ENCODE peak calls at places on chromosomes 2 and 18, in nine cellular contexts. A, M, Z, B, H, R, L, O and E are unnamed samples.

GRCh38 chr2:196233808-196234501 is 62.6 kb upstream of the STK17B start:
- DNase-seq in A (peak), B (no peak), R (no peak), O (no peak), H (no peak), M (no peak), Z (no peak), L (no peak), E (no peak)

GRCh38 chr2:558879-559278 is 118.3 kb downstream of the TMEM18 start:
- DNase-seq in O (no peak), B (no peak), R (no peak), L (peak), Z (no peak), H (no peak), A (no peak), M (no peak), E (no peak)

GRCh38 chr2:138030459-138030858 is 66.2 kb downstream of the HNMT start:
- DNase-seq in O (peak), Z (peak), M (no peak), B (no peak), R (no peak), L (no peak), H (peak), A (no peak), E (no peak)

GRCh38 chr2:120253021-120253882 is 600 bp downstream of the RALB start:
- DNase-seq in H (peak), A (peak), B (peak), Z (peak), M (peak), O (peak), R (no peak), L (no peak), E (peak)

GRCh38 chr2:64807417-64807816 is 153.7 kb upstream of the SERTAD2 start:
- DNase-seq in Z (peak), A (peak), M (no peak), L (no peak), H (peak), O (peak), B (no peak), R (peak), E (no peak)

GRCh38 chr18:4412286-4412685 is 42.8 kb downstream of the DLGAP1 start:
- DNase-seq in H (no peak), O (no peak), B (no peak), M (no peak), R (no peak), A (no peak), L (no peak), Z (no peak), E (no peak)

GRCh38 chr18:22639026-22639463 is 221.3 kb upstream of the CTAGE1 start:
- DNase-seq in L (no peak), Z (peak), B (no peak), H (peak), O (peak), M (no peak), R (peak), A (no peak), E (no peak)

GRCh38 chr18:75478996-75479870 is 51.7 kb upstream of the SMIM21 start:
- DNase-seq in B (no peak), M (no peak), R (peak), O (peak), L (peak), Z (peak), H (peak), A (peak), E (no peak)

GRCh38 chr2:101467306-101467705 is 7.6 kb downstream of the RFX8 start:
- DNase-seq in R (no peak), A (no peak), L (no peak), O (peak), B (no peak), H (peak), Z (no peak), M (no peak), E (no peak)

GRCh38 chr2:238449909-238450417 is 23.2 kb downstream of the ASB1 start:
- DNase-seq in M (no peak), H (peak), L (no peak), A (no peak), B (no peak), Z (no peak), R (no peak), O (no peak), E (no peak)

GRCh38 chr2:26033270-26033768 is 565 bp upstream of the RAB10 start:
- DNase-seq in Z (peak), H (peak), M (no peak), B (peak), O (peak), R (peak), A (peak), L (peak), E (peak)

GRCh38 chr2:237354930-237355329 is 59.0 kb downstream of the COL6A3 start:
- DNase-seq in H (peak), B (no peak), L (no peak), M (no peak), O (peak), Z (peak), A (no peak), R (no peak), E (no peak)

GRCh38 chr18:26574958-26575864 is 26.9 kb upstream of the KCTD1 start:
- DNase-seq in L (no peak), Z (peak), H (peak), O (peak), A (peak), B (peak), M (peak), R (peak), E (peak)

GRCh38 chr18:29378739-29379138 is 1201.8 kb upstream of the CDH2 start:
- DNase-seq in O (peak), H (no peak), Z (no peak), A (no peak), R (no peak), L (no peak), M (no peak), B (no peak), E (no peak)

GRCh38 chr2:221518201-221518936 is 53.7 kb downstream of the EPHA4 start:
- DNase-seq in R (no peak), A (peak), Z (no peak), O (peak), L (no peak), M (no peak), H (no peak), B (no peak), E (no peak)

GRCh38 chr2:157053876-157054275 is 203.6 kb upstream of the GALNT5 start:
- DNase-seq in H (no peak), B (no peak), R (no peak), O (no peak), Z (no peak), M (no peak), A (no peak), L (no peak), E (no peak)

GRCh38 chr2:225192869-225193268 is 150.6 kb upstream of the DOCK10 start:
- DNase-seq in M (no peak), O (peak), Z (peak), H (no peak), L (no peak), B (no peak), R (no peak), A (no peak), E (no peak)

GRCh38 chr2:231000211-231000904 is 4.4 kb downstream of the SPATA3 start:
- DNase-seq in L (no peak), A (no peak), B (no peak), Z (no peak), H (no peak), O (no peak), M (peak), R (no peak), E (no peak)

GRCh38 chr2:28979041-28979440 is 2.1 kb upstream of the TOGARAM2 start:
- DNase-seq in Z (no peak), L (no peak), H (no peak), R (no peak), A (no peak), M (no peak), B (no peak), O (no peak), E (no peak)

GRCh38 chr18:45688113-45688512 is 35.9 kb upstream of the SLC14A1 start:
- DNase-seq in O (no peak), A (no peak), M (no peak), H (peak), Z (peak), R (no peak), B (no peak), L (no peak), E (no peak)

GRCh38 chr2:126945118-126945517 is 46.4 kb downstream of the TEX51 start:
- DNase-seq in B (no peak), Z (no peak), L (no peak), H (no peak), R (no peak), A (no peak), M (peak), O (no peak), E (no peak)

GRCh38 chr2:218876562-218877219 is 4.0 kb upstream of the WNT10A start:
- DNase-seq in Z (peak), H (peak), B (peak), R (no peak), O (peak), L (no peak), A (peak), M (peak), E (no peak)

GRCh38 chr18:78402440-78402839 is 577.2 kb upstream of the SALL3 start:
- DNase-seq in A (no peak), R (no peak), M (no peak), O (no peak), Z (no peak), L (no peak), B (no peak), H (no peak), E (no peak)

GRCh38 chr2:186559370-186559769 is 30.5 kb upstream of the ITGAV start:
- DNase-seq in O (no peak), L (no peak), M (no peak), H (no peak), A (no peak), B (no peak), R (no peak), Z (no peak), E (no peak)

GRCh38 chr2:105600949-105601708 is 143.6 kb upstream of the NCK2 start:
- DNase-seq in B (no peak), H (no peak), R (no peak), Z (no peak), M (no peak), O (no peak), A (peak), L (no peak), E (no peak)

GRCh38 chr2:100416939-100417744 is at the start of gene CHST10:
- DNase-seq in Z (peak), H (peak), O (peak), R (no peak), L (no peak), A (peak), B (peak), M (peak), E (peak)

GRCh38 chr2:121650554-121650930 is 1.3 kb upstream of the CLASP1 start:
- DNase-seq in O (peak), R (no peak), B (peak), A (peak), L (no peak), M (no peak), Z (peak), H (no peak), E (no peak)

GRCh38 chr18:36284671-36285295 is 12.7 kb upstream of the FHOD3 start:
- DNase-seq in A (peak), B (peak), O (peak), Z (peak), H (peak), L (peak), R (peak), M (no peak), E (no peak)

GRCh38 chr2:46333912-46334311 is 36.7 kb downstream of the EPAS1 start:
- DNase-seq in B (no peak), L (no peak), Z (no peak), H (peak), R (no peak), M (no peak), O (no peak), A (no peak), E (no peak)

GRCh38 chr2:10590742-10591141 is 99.0 kb downstream of the NOL10 start:
- DNase-seq in M (no peak), B (no peak), Z (no peak), L (peak), A (no peak), O (no peak), R (no peak), H (no peak), E (no peak)

GRCh38 chr2:72124391-72124790 is 23.3 kb downstream of the CYP26B1 start:
- DNase-seq in M (no peak), A (no peak), L (no peak), H (peak), O (peak), Z (no peak), R (no peak), B (no peak), E (no peak)

GRCh38 chr18:7872569-7872968 is 305.5 kb downstream of the PTPRM start:
- DNase-seq in Z (peak), H (peak), O (peak), B (no peak), R (peak), L (peak), M (no peak), A (peak), E (no peak)

GRCh38 chr2:160541745-160542144 is 48.1 kb upstream of the RBMS1 start:
- DNase-seq in H (no peak), L (no peak), B (no peak), R (no peak), O (no peak), Z (no peak), M (no peak), A (no peak), E (no peak)

GRCh38 chr2:128729051-128729450 is 410.4 kb upstream of the HS6ST1 start:
- DNase-seq in L (no peak), H (no peak), A (no peak), O (no peak), Z (no peak), B (no peak), M (no peak), R (no peak), E (no peak)

GRCh38 chr2:143841935-143842334 is 678.0 kb downstream of the ZEB2 start:
- DNase-seq in A (peak), M (no peak), H (peak), B (no peak), Z (no peak), O (peak), R (no peak), L (no peak), E (no peak)